ENCODE peak calls at places on chromosomes 5 and 9, in seven cellular contexts. T, C, G, D, V, O and Q are unnamed samples.

GRCh38 chr5:124935060-124935459 is 188.6 kb upstream of the ZNF608 start:
- DNase-seq in T (no peak), C (no peak), G (no peak), D (no peak), V (no peak), O (no peak), Q (no peak)

GRCh38 chr5:108654042-108654441 is 93.7 kb upstream of the FER start:
- DNase-seq in T (peak; percentile 40), C (no peak), G (no peak), D (no peak), V (no peak), O (no peak), Q (no peak)

GRCh38 chr9:134178394-134178780 is 14.0 kb upstream of the RNU6ATAC start:
- DNase-seq in T (no peak), C (no peak), G (no peak), D (no peak), V (no peak), O (no peak), Q (no peak)

GRCh38 chr9:83266618-83267543 is 203.9 kb upstream of the RASEF start:
- DNase-seq in T (peak; percentile 37), C (peak; percentile 32), G (peak; percentile 6), D (no peak), V (no peak), O (no peak), Q (peak; percentile 85)

GRCh38 chr5:91245871-91246270 is 137.2 kb downstream of the ARRDC3 start:
- DNase-seq in T (peak; percentile 32), C (no peak), G (no peak), D (no peak), V (no peak), O (no peak), Q (no peak)

GRCh38 chr9:127835930-127836586 is 18.4 kb downstream of the ENG start:
- DNase-seq in T (peak; percentile 73), C (peak; percentile 72), G (peak; percentile 62), D (no peak), V (no peak), O (no peak), Q (no peak)

GRCh38 chr9:135562235-135562745 is 734 bp downstream of the PAEP start:
- DNase-seq in T (no peak), C (no peak), G (no peak), D (no peak), V (peak; percentile 16), O (no peak), Q (no peak)

GRCh38 chr9:976258-976804 is at the start of gene DMRT3:
- DNase-seq in T (no peak), C (no peak), G (no peak), D (no peak), V (no peak), O (no peak), Q (no peak)

GRCh38 chr5:177988989-177989625 is 6.9 kb downstream of the PROP1 start:
- DNase-seq in T (no peak), C (no peak), G (no peak), D (no peak), V (no peak), O (no peak), Q (no peak)

GRCh38 chr9:73753171-73753570 is 601.5 kb downstream of the ANXA1 start:
- DNase-seq in T (no peak), C (no peak), G (no peak), D (no peak), V (no peak), O (no peak), Q (no peak)

GRCh38 chr9:124839612-124840299 is 13.5 kb upstream of the WDR38 start:
- DNase-seq in T (peak; percentile 45), C (no peak), G (no peak), D (peak; percentile 37), V (no peak), O (no peak), Q (no peak)

GRCh38 chr9:129333613-129333960 is 155.5 kb upstream of the IER5L start:
- DNase-seq in T (no peak), C (no peak), G (no peak), D (no peak), V (no peak), O (no peak), Q (no peak)

GRCh38 chr5:110909950-110910349 is 161.6 kb upstream of the TSLP start:
- DNase-seq in T (peak; percentile 81), C (no peak), G (no peak), D (no peak), V (no peak), O (no peak), Q (no peak)

GRCh38 chr5:158154226-158155005 is 295.5 kb upstream of the CLINT1 start:
- DNase-seq in T (peak; percentile 90), C (no peak), G (peak; percentile 78), D (no peak), V (no peak), O (no peak), Q (no peak)

GRCh38 chr5:1419476-1420210 is 25.6 kb downstream of the SLC6A3 start:
- DNase-seq in T (no peak), C (no peak), G (no peak), D (peak; percentile 25), V (no peak), O (no peak), Q (no peak)

GRCh38 chr9:14323083-14323968 is 9.4 kb upstream of the NFIB start:
- DNase-seq in T (no peak), C (no peak), G (no peak), D (no peak), V (no peak), O (no peak), Q (no peak)

GRCh38 chr5:138453630-138454029 is 11.6 kb upstream of the EGR1 start:
- DNase-seq in T (no peak), C (no peak), G (no peak), D (no peak), V (no peak), O (no peak), Q (no peak)